ENCODE peak calls at places on chromosome 19, in six cellular contexts. F is activated CD4-positive, alpha-beta T cell treated with anti-CD3 and anti-CD28 coated beads for 48 hours; I is RWPE2; X is epithelial cell of esophagus; G is KG1; B is activated CD8-positive, alpha-beta T cell treated with anti-CD3 and anti-CD28 coated beads for 36 hours. S is an unnamed sample.

GRCh38 chr19:56765107-56765506 is 75.4 kb downstream of the PEG3 start:
- DNase-seq in I (no peak), F (peak), X (peak), B (peak), G (peak), S (no peak)

GRCh38 chr19:39144487-39145071 is 19.0 kb downstream of the PAK4 start:
- DNase-seq in X (no peak), I (no peak), B (no peak), G (no peak), F (no peak), S (no peak)

GRCh38 chr19:53485046-53486004 is 17.8 kb downstream of the ZNF813 start:
- DNase-seq in F (no peak), X (no peak), B (no peak), G (no peak), I (no peak), S (no peak)

GRCh38 chr19:41377977-41378707 is 1.8 kb downstream of the TMEM91 start:
- DNase-seq in I (no peak), G (no peak), F (no peak), X (no peak), B (peak), S (peak)

GRCh38 chr19:3575260-3575741 is 2.6 kb downstream of the HMG20B start:
- DNase-seq in X (peak), B (peak), I (no peak), F (peak), G (no peak), S (peak)

GRCh38 chr19:27746691-27747380 is 1466.1 kb downstream of the UQCRFS1 start:
- DNase-seq in I (peak), G (no peak), B (peak), X (peak), F (peak), S (peak)

GRCh38 chr19:41426952-41427646 is at the start of gene B3GNT8:
- DNase-seq in I (peak), F (peak), G (peak), X (peak), B (peak), S (no peak)

GRCh38 chr19:18603255-18603957 is 3.2 kb downstream of the CRLF1 start:
- DNase-seq in F (peak), X (no peak), G (no peak), B (peak), I (peak), S (peak)

GRCh38 chr19:58096884-58097283 is 1.1 kb downstream of the ZSCAN18 start:
- DNase-seq in I (no peak), X (no peak), F (no peak), G (no peak), B (no peak), S (no peak)

GRCh38 chr19:29263305-29264080 is 50.5 kb upstream of the UQCRFS1 start:
- DNase-seq in G (peak), X (peak), I (no peak), F (peak), B (peak), S (peak)

GRCh38 chr19:48044561-48044960 is 682 bp upstream of the CABP5 start:
- DNase-seq in I (no peak), G (no peak), F (no peak), X (no peak), B (no peak), S (no peak)

GRCh38 chr19:29841209-29841558 is 29.4 kb downstream of the CCNE1 start:
- DNase-seq in B (no peak), I (no peak), X (no peak), G (no peak), F (no peak), S (no peak)

S was measured in GM12865.